ENCODE peak calls at places on chromosomes 13 and 19, in ten cellular contexts. One of them, this sample, is unnamed. For H3K36me3, the result is how much of the 10 kb centered on the place peaks cover.

GRCh38 chr13:30739646-30740642 is 4.6 kb downstream of the ALOX5AP start:
- DNase-seq in ovary: no peak
- DNase-seq in ascending aorta: no peak
- DNase-seq in Panc1: no peak
- DNase-seq in psoas muscle: no peak
- DNase-seq in fibroblast of lung: peak
- DNase-seq in GM23338: no peak
- DNase-seq in heart right ventricle: no peak
- DNase-seq in neural progenitor cell: peak
- DNase-seq in IMR-90: peak
- DNase-seq in this sample: no peak

GRCh38 chr13:23268441-23268840 is 87.7 kb downstream of the SGCG start:
- DNase-seq in fibroblast of lung: no peak
- DNase-seq in Panc1: no peak
- DNase-seq in GM23338: no peak
- DNase-seq in ascending aorta: no peak
- DNase-seq in IMR-90: no peak
- DNase-seq in psoas muscle: no peak
- DNase-seq in neural progenitor cell: no peak
- DNase-seq in ovary: no peak
- DNase-seq in heart right ventricle: no peak
- DNase-seq in this sample: no peak

GRCh38 chr13:81676008-81676407 is 1335.1 kb upstream of the SPRY2 start:
- DNase-seq in fibroblast of lung: no peak
- DNase-seq in psoas muscle: no peak
- DNase-seq in GM23338: no peak
- DNase-seq in Panc1: no peak
- DNase-seq in heart right ventricle: no peak
- DNase-seq in ovary: no peak
- DNase-seq in ascending aorta: no peak
- DNase-seq in neural progenitor cell: no peak
- DNase-seq in IMR-90: no peak
- DNase-seq in this sample: no peak

GRCh38 chr19:48644839-48645651 is 942 bp downstream of the CA11 start:
- DNase-seq in ascending aorta: no peak
- DNase-seq in neural progenitor cell: peak
- DNase-seq in psoas muscle: peak
- DNase-seq in ovary: peak
- DNase-seq in IMR-90: peak
- DNase-seq in GM23338: peak
- DNase-seq in fibroblast of lung: peak
- DNase-seq in Panc1: no peak
- DNase-seq in heart right ventricle: peak
- DNase-seq in this sample: no peak

GRCh38 chr13:32255744-32256120 is 59.4 kb downstream of the ZAR1L start:
- DNase-seq in Panc1: no peak
- DNase-seq in psoas muscle: no peak
- DNase-seq in IMR-90: peak
- DNase-seq in heart right ventricle: no peak
- DNase-seq in fibroblast of lung: peak
- DNase-seq in ascending aorta: no peak
- DNase-seq in neural progenitor cell: no peak
- DNase-seq in ovary: no peak
- DNase-seq in GM23338: no peak
- DNase-seq in this sample: no peak

GRCh38 chr13:77429320-77430142 is 102.6 kb upstream of the MYCBP2 start:
- DNase-seq in GM23338: no peak
- DNase-seq in neural progenitor cell: no peak
- DNase-seq in ovary: no peak
- DNase-seq in IMR-90: no peak
- DNase-seq in ascending aorta: no peak
- DNase-seq in heart right ventricle: no peak
- DNase-seq in psoas muscle: no peak
- DNase-seq in Panc1: no peak
- DNase-seq in fibroblast of lung: no peak
- DNase-seq in this sample: no peak

GRCh38 chr19:14056741-14057356 is 5.0 kb downstream of the PALM3 start:
- DNase-seq in ascending aorta: no peak
- DNase-seq in psoas muscle: no peak
- DNase-seq in ovary: no peak
- DNase-seq in Panc1: no peak
- DNase-seq in neural progenitor cell: no peak
- DNase-seq in GM23338: peak
- DNase-seq in fibroblast of lung: no peak
- DNase-seq in heart right ventricle: no peak
- DNase-seq in IMR-90: no peak
- DNase-seq in this sample: no peak

GRCh38 chr19:5578094-5578846 is 10.5 kb upstream of the TINCR start:
- DNase-seq in IMR-90: peak
- DNase-seq in ascending aorta: no peak
- DNase-seq in ovary: peak
- DNase-seq in neural progenitor cell: peak
- DNase-seq in psoas muscle: peak
- DNase-seq in GM23338: peak
- DNase-seq in Panc1: peak
- DNase-seq in heart right ventricle: peak
- DNase-seq in fibroblast of lung: peak
- DNase-seq in this sample: no peak

GRCh38 chr19:1408300-1409203 is 1.2 kb downstream of the DAZAP1 start:
- DNase-seq in heart right ventricle: peak
- DNase-seq in ovary: no peak
- DNase-seq in Panc1: no peak
- DNase-seq in ascending aorta: no peak
- DNase-seq in psoas muscle: peak
- DNase-seq in GM23338: peak
- DNase-seq in IMR-90: peak
- DNase-seq in neural progenitor cell: peak
- DNase-seq in fibroblast of lung: peak
- DNase-seq in this sample: no peak

GRCh38 chr19:1407662-1408299 is 395 bp downstream of the DAZAP1 start:
- DNase-seq in psoas muscle: peak
- DNase-seq in IMR-90: no peak
- DNase-seq in heart right ventricle: peak
- DNase-seq in Panc1: no peak
- DNase-seq in fibroblast of lung: no peak
- DNase-seq in ovary: peak
- DNase-seq in GM23338: no peak
- DNase-seq in neural progenitor cell: no peak
- DNase-seq in ascending aorta: no peak
- DNase-seq in this sample: no peak

GRCh38 chr19:1409204-1410005 is 2.0 kb downstream of the DAZAP1 start:
- DNase-seq in ovary: no peak
- DNase-seq in GM23338: no peak
- DNase-seq in fibroblast of lung: no peak
- DNase-seq in heart right ventricle: no peak
- DNase-seq in neural progenitor cell: no peak
- DNase-seq in ascending aorta: no peak
- DNase-seq in psoas muscle: no peak
- DNase-seq in IMR-90: no peak
- DNase-seq in Panc1: no peak
- DNase-seq in this sample: no peak

GRCh38 chr19:1406496-1406817 is 929 bp upstream of the DAZAP1 start:
- DNase-seq in IMR-90: no peak
- DNase-seq in ascending aorta: no peak
- DNase-seq in GM23338: peak
- DNase-seq in ovary: no peak
- DNase-seq in Panc1: no peak
- DNase-seq in neural progenitor cell: no peak
- DNase-seq in fibroblast of lung: no peak
- DNase-seq in psoas muscle: no peak
- DNase-seq in heart right ventricle: no peak
- DNase-seq in this sample: no peak

DNA sequence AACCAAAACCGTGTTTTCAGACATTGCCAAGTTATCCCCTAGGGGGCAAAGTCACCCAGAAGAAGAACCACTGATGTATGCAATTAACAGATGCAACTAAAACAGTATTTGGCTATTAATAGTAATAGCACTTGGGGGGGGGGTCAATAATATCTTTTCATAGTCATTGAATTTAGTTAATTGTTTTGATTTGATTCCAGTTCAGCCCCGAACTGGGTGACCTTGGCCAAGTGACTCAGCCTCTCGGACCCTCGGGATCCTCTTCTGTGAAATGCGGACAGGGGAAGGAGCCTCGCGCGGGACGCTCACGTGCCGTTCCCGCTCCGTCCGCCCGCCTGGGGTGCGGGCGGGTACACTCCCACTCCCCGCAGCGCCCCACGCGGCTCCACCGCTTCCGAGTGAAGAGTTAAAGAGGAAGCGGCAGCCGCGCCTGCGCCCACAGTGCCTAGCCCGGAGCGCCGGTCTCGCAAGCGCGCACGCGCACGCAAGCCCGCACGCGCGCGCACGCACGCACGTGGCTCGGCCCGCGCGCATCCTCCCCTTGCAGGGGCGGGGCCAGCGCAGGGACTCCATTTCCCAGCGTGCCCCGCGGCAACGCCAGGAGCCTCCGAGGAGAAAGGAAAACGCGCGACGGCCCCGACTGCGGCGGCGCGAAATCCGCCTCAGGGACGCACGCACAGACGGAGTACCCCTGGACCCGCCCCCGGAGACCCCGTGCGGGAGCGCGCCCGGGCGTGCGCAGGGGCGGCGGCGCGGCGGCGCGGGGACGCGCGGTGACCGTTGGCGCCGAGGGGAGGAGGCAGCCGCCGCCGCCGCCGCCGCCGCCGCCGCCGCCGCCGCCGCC is at the start of gene DAZAP1:
- DNase-seq in fibroblast of lung: peak
- DNase-seq in ascending aorta: peak
- DNase-seq in neural progenitor cell: peak
- DNase-seq in heart right ventricle: peak
- DNase-seq in Panc1: peak
- DNase-seq in GM23338: peak
- DNase-seq in ovary: peak
- DNase-seq in IMR-90: peak
- DNase-seq in psoas muscle: peak
- DNase-seq in this sample: peak
- TF ChIP-seq CTCF in fibroblast of lung: peak
- TF ChIP-seq CTCF in ascending aorta: peak
- TF ChIP-seq CTCF in neural progenitor cell: peak
- TF ChIP-seq CTCF in heart right ventricle: no peak
- TF ChIP-seq CTCF in Panc1: peak
- TF ChIP-seq CTCF in GM23338: peak
- TF ChIP-seq CTCF in ovary: no peak
- TF ChIP-seq CTCF in IMR-90: peak
- TF ChIP-seq CTCF in psoas muscle: peak
- TF ChIP-seq CTCF in this sample: peak

DNA sequence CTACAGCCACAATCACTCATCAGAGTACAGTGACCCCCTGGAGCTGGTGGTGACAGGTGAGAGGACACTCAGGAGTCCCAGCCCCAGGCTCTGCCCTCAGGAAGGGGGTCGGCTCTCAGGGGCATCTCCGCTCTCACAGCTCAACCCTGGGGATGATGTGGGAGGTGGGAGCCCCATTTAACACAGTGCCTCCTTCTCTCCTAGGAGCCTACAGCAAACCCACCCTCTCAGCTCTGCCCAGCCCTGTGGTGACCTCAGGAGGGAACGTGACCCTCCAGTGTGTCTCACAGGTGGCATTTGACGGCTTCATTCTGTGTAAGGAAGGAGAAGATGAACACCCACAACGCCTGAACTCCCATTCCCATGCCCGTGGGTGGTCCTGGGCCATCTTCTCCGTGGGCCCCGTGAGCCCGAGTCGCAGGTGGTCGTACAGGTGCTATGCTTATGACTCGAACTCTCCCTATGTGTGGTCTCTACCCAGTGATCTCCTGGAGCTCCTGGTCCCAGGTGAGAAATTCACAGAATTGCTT is 1.0 kb downstream of the LILRA2 start:
- DNase-seq in IMR-90: no peak
- DNase-seq in ovary: no peak
- DNase-seq in ascending aorta: no peak
- DNase-seq in psoas muscle: no peak
- DNase-seq in fibroblast of lung: no peak
- DNase-seq in Panc1: no peak
- DNase-seq in heart right ventricle: no peak
- DNase-seq in GM23338: no peak
- DNase-seq in neural progenitor cell: no peak
- DNase-seq in this sample: no peak
- H3K36me3 ChIP-seq in IMR-90: under half
- H3K36me3 ChIP-seq in ovary: under half
- H3K36me3 ChIP-seq in ascending aorta: under half
- H3K36me3 ChIP-seq in psoas muscle: under half
- H3K36me3 ChIP-seq in fibroblast of lung: under half
- H3K36me3 ChIP-seq in Panc1: under half
- H3K36me3 ChIP-seq in heart right ventricle: under half
- H3K36me3 ChIP-seq in GM23338: under half
- H3K36me3 ChIP-seq in neural progenitor cell: under half
- H3K36me3 ChIP-seq in this sample: under half

GRCh38 chr19:45497791-45498190 is 452 bp upstream of the PPM1N start:
- DNase-seq in ovary: no peak
- DNase-seq in psoas muscle: no peak
- DNase-seq in IMR-90: no peak
- DNase-seq in heart right ventricle: no peak
- DNase-seq in neural progenitor cell: peak
- DNase-seq in ascending aorta: no peak
- DNase-seq in fibroblast of lung: no peak
- DNase-seq in GM23338: peak
- DNase-seq in Panc1: no peak
- DNase-seq in this sample: no peak

GRCh38 chr19:45496349-45496953 is 396 bp downstream of the RTN2 start:
- DNase-seq in ovary: no peak
- DNase-seq in GM23338: peak
- DNase-seq in Panc1: no peak
- DNase-seq in IMR-90: no peak
- DNase-seq in ascending aorta: no peak
- DNase-seq in psoas muscle: peak
- DNase-seq in fibroblast of lung: no peak
- DNase-seq in heart right ventricle: peak
- DNase-seq in neural progenitor cell: peak
- DNase-seq in this sample: no peak

GRCh38 chr19:45500918-45501729 is 2.9 kb downstream of the PPM1N start:
- DNase-seq in IMR-90: no peak
- DNase-seq in ascending aorta: no peak
- DNase-seq in fibroblast of lung: no peak
- DNase-seq in heart right ventricle: no peak
- DNase-seq in GM23338: peak
- DNase-seq in Panc1: no peak
- DNase-seq in psoas muscle: no peak
- DNase-seq in ovary: no peak
- DNase-seq in neural progenitor cell: no peak
- DNase-seq in this sample: no peak

GRCh38 chr19:45499196-45500180 is 1.2 kb downstream of the PPM1N start:
- DNase-seq in heart right ventricle: peak
- DNase-seq in Panc1: no peak
- DNase-seq in GM23338: peak
- DNase-seq in ovary: peak
- DNase-seq in ascending aorta: no peak
- DNase-seq in fibroblast of lung: no peak
- DNase-seq in IMR-90: no peak
- DNase-seq in psoas muscle: peak
- DNase-seq in neural progenitor cell: peak
- DNase-seq in this sample: no peak

GRCh38 chr19:45498411-45499195 is at the start of gene PPM1N:
- DNase-seq in neural progenitor cell: peak
- DNase-seq in IMR-90: peak
- DNase-seq in ascending aorta: no peak
- DNase-seq in GM23338: peak
- DNase-seq in ovary: peak
- DNase-seq in heart right ventricle: no peak
- DNase-seq in fibroblast of lung: no peak
- DNase-seq in Panc1: no peak
- DNase-seq in psoas muscle: peak
- DNase-seq in this sample: no peak
- TF ChIP-seq CTCF in neural progenitor cell: peak
- TF ChIP-seq CTCF in IMR-90: peak
- TF ChIP-seq CTCF in ascending aorta: no peak
- TF ChIP-seq CTCF in GM23338: peak
- TF ChIP-seq CTCF in ovary: no peak
- TF ChIP-seq CTCF in heart right ventricle: no peak
- TF ChIP-seq CTCF in fibroblast of lung: no peak
- TF ChIP-seq CTCF in Panc1: no peak
- TF ChIP-seq CTCF in psoas muscle: no peak
- TF ChIP-seq CTCF in this sample: no peak

GRCh38 chr19:2342656-2343288 is 14.3 kb downstream of the SPPL2B start:
- DNase-seq in GM23338: no peak
- DNase-seq in fibroblast of lung: no peak
- DNase-seq in psoas muscle: peak
- DNase-seq in heart right ventricle: no peak
- DNase-seq in ascending aorta: no peak
- DNase-seq in ovary: peak
- DNase-seq in Panc1: no peak
- DNase-seq in IMR-90: no peak
- DNase-seq in neural progenitor cell: no peak
- DNase-seq in this sample: no peak

GRCh38 chr19:2344381-2344870 is 15.6 kb upstream of the TMPRSS9 start:
- DNase-seq in psoas muscle: peak
- DNase-seq in ovary: peak
- DNase-seq in neural progenitor cell: no peak
- DNase-seq in ascending aorta: no peak
- DNase-seq in Panc1: no peak
- DNase-seq in fibroblast of lung: no peak
- DNase-seq in GM23338: no peak
- DNase-seq in heart right ventricle: no peak
- DNase-seq in IMR-90: no peak
- DNase-seq in this sample: no peak

GRCh38 chr19:2345076-2345475 is 15.0 kb upstream of the TMPRSS9 start:
- DNase-seq in psoas muscle: no peak
- DNase-seq in IMR-90: no peak
- DNase-seq in GM23338: no peak
- DNase-seq in ovary: peak
- DNase-seq in heart right ventricle: no peak
- DNase-seq in Panc1: no peak
- DNase-seq in ascending aorta: no peak
- DNase-seq in fibroblast of lung: no peak
- DNase-seq in neural progenitor cell: no peak
- DNase-seq in this sample: no peak

GRCh38 chr19:2341987-2342386 is 13.5 kb downstream of the SPPL2B start:
- DNase-seq in ascending aorta: no peak
- DNase-seq in Panc1: no peak
- DNase-seq in neural progenitor cell: no peak
- DNase-seq in psoas muscle: peak
- DNase-seq in heart right ventricle: no peak
- DNase-seq in GM23338: no peak
- DNase-seq in fibroblast of lung: no peak
- DNase-seq in ovary: peak
- DNase-seq in IMR-90: no peak
- DNase-seq in this sample: no peak

GRCh38 chr19:2343289-2343982 is 15.0 kb downstream of the SPPL2B start:
- DNase-seq in fibroblast of lung: no peak
- DNase-seq in neural progenitor cell: no peak
- DNase-seq in ovary: peak
- DNase-seq in heart right ventricle: no peak
- DNase-seq in IMR-90: no peak
- DNase-seq in GM23338: no peak
- DNase-seq in ascending aorta: no peak
- DNase-seq in psoas muscle: peak
- DNase-seq in Panc1: no peak
- DNase-seq in this sample: no peak
- H3K36me3 ChIP-seq in fibroblast of lung: under half
- H3K36me3 ChIP-seq in neural progenitor cell: under half
- H3K36me3 ChIP-seq in ovary: under half
- H3K36me3 ChIP-seq in heart right ventricle: under half
- H3K36me3 ChIP-seq in IMR-90: under half
- H3K36me3 ChIP-seq in GM23338: under half
- H3K36me3 ChIP-seq in ascending aorta: half or more
- H3K36me3 ChIP-seq in psoas muscle: half or more
- H3K36me3 ChIP-seq in Panc1: under half
- H3K36me3 ChIP-seq in this sample: under half